ENCODE peak calls at places on chromosome 18, in six cellular contexts. G is activated T-cell treated with anti-CD3 and anti-CD28 coated beads, Interleukin-2, amount 50 U/mL, for 1 hour; N is stimulated activated CD4-positive, alpha-beta T cell treated with anti-CD3 and anti-CD28 coated beads, Interleukin-4, amount 100 ng/mL, for 1 hour; H is SK-MEL-5; K is T-helper 17 cell; O is substantia nigra. Q is an unnamed sample.

GRCh38 chr18:47595816-47596501 is 334.5 kb downstream of the SMAD2 start:
- DNase-seq in G (no peak), N (peak; percentile 3), H (peak; percentile 60), K (no peak), O (no peak), Q (peak; percentile 60)

GRCh38 chr18:40121001-40121400 is 1834.0 kb upstream of the PIK3C3 start:
- DNase-seq in G (no peak), N (no peak), H (no peak), K (no peak), O (no peak), Q (no peak)

GRCh38 chr18:59996370-59996966 is 96.7 kb downstream of the PMAIP1 start:
- DNase-seq in G (no peak), N (no peak), H (peak; percentile 58), K (no peak), O (no peak), Q (peak; percentile 64)

GRCh38 chr18:80147037-80147417 is 38.0 kb downstream of the ADNP2 start:
- DNase-seq in G (no peak), N (no peak), H (no peak), K (no peak), O (no peak), Q (no peak)

GRCh38 chr18:46051731-46052461 is 20.2 kb downstream of the PSTPIP2 start:
- DNase-seq in G (no peak), N (no peak), H (no peak), K (no peak), O (no peak), Q (no peak)

GRCh38 chr18:12991839-12992216 is 666 bp downstream of the CEP192 start:
- DNase-seq in G (no peak), N (no peak), H (no peak), K (no peak), O (no peak), Q (no peak)

GRCh38 chr18:57561728-57562423 is 24.6 kb downstream of the FECH start:
- DNase-seq in G (peak; percentile 25), N (no peak), H (peak; percentile 69), K (no peak), O (no peak), Q (no peak)

GRCh38 chr18:45837283-45838070 is 12.0 kb downstream of the SIGLEC15 start:
- DNase-seq in G (peak; percentile 41), N (peak; percentile 46), H (no peak), K (no peak), O (no peak), Q (no peak)

GRCh38 chr18:29488617-29489016 is 1311.7 kb upstream of the CDH2 start:
- DNase-seq in G (no peak), N (no peak), H (no peak), K (no peak), O (no peak), Q (no peak)

GRCh38 chr18:44826418-44827259 is 146.0 kb downstream of the SETBP1 start:
- DNase-seq in G (no peak), N (no peak), H (peak; percentile 34), K (no peak), O (peak; percentile 45), Q (no peak)

GRCh38 chr18:54769526-54770464 is 58.5 kb upstream of the RAB27B start:
- DNase-seq in G (no peak), N (no peak), H (no peak), K (no peak), O (no peak), Q (no peak)

GRCh38 chr18:15198116-15198389 is 450.1 kb downstream of the ANKRD30B start:
- DNase-seq in G (no peak), N (no peak), H (no peak), K (no peak), O (no peak), Q (no peak)

GRCh38 chr18:9868857-9869712 is 16.7 kb upstream of the TXNDC2 start:
- DNase-seq in G (no peak), N (no peak), H (no peak), K (no peak), O (no peak), Q (no peak)

GRCh38 chr18:55083461-55083860 is 124.2 kb upstream of the CCDC68 start:
- DNase-seq in G (no peak), N (no peak), H (no peak), K (no peak), O (no peak), Q (no peak)

GRCh38 chr18:43139288-43139946 is 23.9 kb upstream of the RIT2 start:
- DNase-seq in G (no peak), N (no peak), H (no peak), K (no peak), O (no peak), Q (no peak)

GRCh38 chr18:60826346-60826745 is 453.8 kb upstream of the MC4R start:
- DNase-seq in G (no peak), N (no peak), H (peak; percentile 7), K (no peak), O (no peak), Q (no peak)

GRCh38 chr18:51405683-51406477 is 208.4 kb upstream of the MEX3C start:
- DNase-seq in G (no peak), N (no peak), H (no peak), K (no peak), O (no peak), Q (no peak)

GRCh38 chr18:8701546-8702118 is 3.7 kb upstream of the MTCL1 start:
- DNase-seq in G (no peak), N (no peak), H (no peak), K (no peak), O (no peak), Q (no peak)

GRCh38 chr18:29616885-29617284 is 1425.7 kb downstream of the DSC3 start:
- DNase-seq in G (no peak), N (no peak), H (no peak), K (no peak), O (no peak), Q (no peak)

GRCh38 chr18:50034029-50034428 is 160.9 kb downstream of the MYO5B start:
- DNase-seq in G (no peak), N (no peak), H (no peak), K (no peak), O (no peak), Q (no peak)

GRCh38 chr18:12722731-12723130 is 19.9 kb downstream of the PSMG2 start:
- DNase-seq in G (no peak), N (no peak), H (no peak), K (no peak), O (no peak), Q (no peak)

GRCh38 chr18:10928971-10929373 is 220.4 kb downstream of the PIEZO2 start:
- DNase-seq in G (no peak), N (no peak), H (no peak), K (no peak), O (no peak), Q (no peak)

GRCh38 chr18:72107647-72108046 is 436.5 kb downstream of the CBLN2 start:
- DNase-seq in G (no peak), N (no peak), H (peak; percentile 60), K (no peak), O (no peak), Q (no peak)

GRCh38 chr18:66560092-66560491 is 43.8 kb downstream of the CDH19 start:
- DNase-seq in G (no peak), N (no peak), H (peak; percentile 89), K (no peak), O (no peak), Q (no peak)

GRCh38 chr18:75467396-75467795 is 39.9 kb upstream of the SMIM21 start:
- DNase-seq in G (no peak), N (no peak), H (no peak), K (no peak), O (no peak), Q (no peak)

GRCh38 chr18:79483971-79484491 is 88.3 kb downstream of the NFATC1 start:
- DNase-seq in G (no peak), N (no peak), H (no peak), K (no peak), O (no peak), Q (peak; percentile 18)

GRCh38 chr18:63936932-63937393 is 12.1 kb upstream of the HMSD start:
- DNase-seq in G (no peak), N (no peak), H (no peak), K (no peak), O (no peak), Q (no peak)

GRCh38 chr18:27921904-27922541 is 254.9 kb downstream of the CDH2 start:
- DNase-seq in G (no peak), N (no peak), H (no peak), K (no peak), O (no peak), Q (no peak)

GRCh38 chr18:52950153-52950552 is 610.2 kb downstream of the DCC start:
- DNase-seq in G (no peak), N (no peak), H (no peak), K (no peak), O (no peak), Q (no peak)

GRCh38 chr18:48938827-48939367 is 11.9 kb downstream of the SMAD7 start:
- DNase-seq in G (no peak), N (no peak), H (no peak), K (no peak), O (no peak), Q (no peak)

GRCh38 chr18:45519881-45520280 is 95.4 kb upstream of the SLC14A2 start:
- DNase-seq in G (no peak), N (no peak), H (no peak), K (no peak), O (no peak), Q (no peak)

GRCh38 chr18:62064361-62064760 is 122.5 kb downstream of the PIGN start:
- DNase-seq in G (no peak), N (no peak), H (no peak), K (no peak), O (no peak), Q (no peak)

GRCh38 chr18:64659186-64659585 is 510.3 kb upstream of the LINC00305 start:
- DNase-seq in G (no peak), N (no peak), H (no peak), K (no peak), O (no peak), Q (no peak)

GRCh38 chr18:13232060-13232917 is 13.7 kb downstream of the LDLRAD4 start:
- DNase-seq in G (peak; percentile 20), N (no peak), H (no peak), K (no peak), O (no peak), Q (no peak)

GRCh38 chr18:12271376-12272235 is 17.4 kb downstream of the CIDEA start:
- DNase-seq in G (peak; percentile 33), N (peak; percentile 64), H (peak; percentile 79), K (no peak), O (peak; percentile 58), Q (peak; percentile 83)

GRCh38 chr18:58354051-58354450 is 274.8 kb downstream of the ALPK2 start:
- DNase-seq in G (no peak), N (no peak), H (no peak), K (no peak), O (no peak), Q (no peak)

GRCh38 chr18:7568426-7568825 is 1.3 kb downstream of the PTPRM start:
- DNase-seq in G (no peak), N (no peak), H (peak; percentile 21), K (no peak), O (peak; percentile 18), Q (no peak)

GRCh38 chr18:11689972-11690570 is 1.0 kb downstream of the GNAL start:
- DNase-seq in G (no peak), N (no peak), H (peak; percentile 16), K (no peak), O (no peak), Q (no peak)

GRCh38 chr18:80210312-80211083 is 36.8 kb downstream of the PARD6G start:
- DNase-seq in G (no peak), N (no peak), H (peak; percentile 96), K (no peak), O (no peak), Q (no peak)

Q was measured in Peyer's patch.